ENCODE peak calls at places on chromosomes 11 and 22, in seven cellular contexts. F is heart left ventricle; D is activated naive CD4-positive, alpha-beta T cell treated with anti-CD3 and anti-CD28 coated beads, Interleukin-2, amount 50 U/mL, for 72 hours; L is activated naive CD8-positive, alpha-beta T cell treated with anti-CD3 and anti-CD28 coated beads, Interleukin-2, amount 10 ng/mL, durations not matched to agents 7 days and 5 days; T is naive thymus-derived CD8-positive, alpha-beta T cell; I is PC-3; K is stimulated activated naive CD8-positive, alpha-beta T cell treated with anti-CD3 and anti-CD28 coated beads, Interleukin-15, amount 100 ng/mL, for 72 hours. X is an unnamed sample.

GRCh38 chr11:66509131-66509561 is 1.3 kb upstream of the BBS1 start:
- ATAC-seq in F (no peak), D (no peak), L (no peak), T (no peak), I (no peak), K (no peak), X (no peak)

GRCh38 chr11:132028380-132029240 is 658.2 kb downstream of the NTM start:
- ATAC-seq in F (no peak), D (no peak), L (no peak), T (no peak), I (no peak), K (no peak), X (peak; percentile 63)

GRCh38 chr11:84316866-84317560 is 1030.8 kb upstream of the CCDC90B start:
- ATAC-seq in F (peak; percentile 75), D (no peak), L (no peak), T (no peak), I (no peak), K (no peak), X (peak; percentile 60)

GRCh38 chr22:25130462-25130861 is 69.2 kb upstream of the CRYBB3 start:
- ATAC-seq in F (no peak), D (no peak), L (no peak), T (no peak), I (no peak), K (no peak), X (no peak)

GRCh38 chr11:68257477-68258362 is 14.1 kb downstream of the C11orf24 start:
- ATAC-seq in F (peak; percentile 88), D (peak; percentile 93), L (peak; percentile 95), T (peak; percentile 95), I (peak; percentile 89), K (peak; percentile 94), X (peak; percentile 83)

GRCh38 chr22:17164392-17165024 is 5.4 kb upstream of the HDHD5 start:
- ATAC-seq in F (no peak), D (no peak), L (no peak), T (no peak), I (no peak), K (no peak), X (no peak)

GRCh38 chr11:111298466-111299110 is at the start of gene POU2AF3:
- ATAC-seq in F (peak; percentile 30), D (no peak), L (peak; percentile 37), T (no peak), I (no peak), K (peak; percentile 24), X (peak; percentile 50)

GRCh38 chr11:19398772-19399542 is 158.2 kb upstream of the E2F8 start:
- ATAC-seq in F (no peak), D (no peak), L (no peak), T (no peak), I (peak; percentile 91), K (no peak), X (peak; percentile 81)

GRCh38 chr11:79615425-79615824 is 174.6 kb upstream of the TENM4 start:
- ATAC-seq in F (no peak), D (no peak), L (no peak), T (no peak), I (no peak), K (no peak), X (no peak)

GRCh38 chr11:91997178-91997577 is 227.4 kb upstream of the FAT3 start:
- ATAC-seq in F (no peak), D (no peak), L (no peak), T (no peak), I (no peak), K (no peak), X (no peak)

GRCh38 chr11:88059326-88059725 is 115.9 kb downstream of the RAB38 start:
- ATAC-seq in F (no peak), D (no peak), L (no peak), T (no peak), I (no peak), K (no peak), X (no peak)

GRCh38 chr11:46252373-46252914 is 25.0 kb upstream of the CREB3L1 start:
- ATAC-seq in F (no peak), D (no peak), L (no peak), T (no peak), I (no peak), K (no peak), X (no peak)